ENCODE peak calls at places on chromosomes 12 and 14, in seven cellular contexts. W is sciatic nerve, K is cardiac fibroblast, Z is adrenal gland, Y is neural progenitor cell, F is cardiac muscle cell, L is GM12865. U is an unnamed sample.

GRCh38 chr12:8420506-8420905 is 35.3 kb upstream of the CLEC6A start:
- DNase-seq in F (no peak), Y (no peak), Z (no peak), K (no peak), W (no peak), L (no peak), U (no peak)

GRCh38 chr12:6200266-6201198 is at the start of gene CD9:
- DNase-seq in W (peak), K (no peak), Y (peak), L (no peak), F (peak), Z (peak), U (peak)

GRCh38 chr12:113062502-113063395 is 6.2 kb downstream of the DTX1 start:
- DNase-seq in Z (no peak), W (no peak), K (no peak), L (no peak), Y (peak), F (no peak), U (no peak)

GRCh38 chr14:73789996-73790581 is 61.5 kb upstream of the PTGR2 start:
- DNase-seq in F (no peak), W (peak), L (no peak), Y (no peak), K (peak), Z (peak), U (peak)

GRCh38 chr14:60968099-60968498 is 12.8 kb downstream of the TRMT5 start:
- DNase-seq in W (no peak), K (no peak), Z (no peak), L (no peak), Y (no peak), F (no peak), U (no peak)

GRCh38 chr14:87131879-87132278 is 861.1 kb downstream of the GALC start:
- DNase-seq in L (no peak), W (no peak), K (peak), Y (no peak), F (no peak), Z (no peak), U (no peak)

GRCh38 chr14:93949511-93950075 is 22.4 kb downstream of the FAM181A start:
- DNase-seq in Z (no peak), W (no peak), Y (no peak), K (no peak), L (no peak), F (no peak), U (no peak)

GRCh38 chr12:1305063-1305434 is 289.3 kb downstream of the FBXL14 start:
- DNase-seq in L (no peak), W (no peak), Z (no peak), F (no peak), Y (no peak), K (peak), U (no peak)

GRCh38 chr12:10354502-10354901 is 35.3 kb downstream of the KLRK1 start:
- DNase-seq in K (peak), Y (no peak), Z (no peak), L (no peak), F (no peak), W (no peak), U (peak)

GRCh38 chr12:92543359-92543758 is 159.4 kb upstream of the PLEKHG7 start:
- DNase-seq in F (peak), W (no peak), Z (no peak), K (no peak), Y (no peak), L (peak), U (no peak)

GRCh38 chr14:67819563-67820411 is at the start of gene RAD51B:
- DNase-seq in K (peak), Y (peak), F (peak), Z (peak), L (peak), W (peak), U (peak)

GRCh38 chr14:95185452-95186392 is 28.4 kb upstream of the DICER1 start:
- DNase-seq in Y (no peak), F (no peak), K (peak), Z (peak), L (peak), W (peak), U (peak)

GRCh38 chr12:46946137-46946536 is 120.3 kb upstream of the SLC38A4 start:
- DNase-seq in W (no peak), F (no peak), K (peak), L (no peak), Z (no peak), Y (no peak), U (no peak)

GRCh38 chr14:74583689-74584434 is 28.2 kb downstream of the LTBP2 start:
- DNase-seq in L (no peak), K (peak), W (no peak), Z (no peak), Y (no peak), F (no peak), U (no peak)

GRCh38 chr12:94429633-94430032 is 30.0 kb downstream of the CEP83 start:
- DNase-seq in L (peak), W (no peak), K (peak), Y (no peak), F (no peak), Z (no peak), U (no peak)

GRCh38 chr12:120006248-120006975 is 17.4 kb downstream of the BICDL1 start:
- DNase-seq in F (no peak), W (no peak), Z (no peak), K (no peak), Y (no peak), L (no peak), U (no peak)

GRCh38 chr12:6961695-6962284 is 8.7 kb downstream of the PHB2 start:
- DNase-seq in W (peak), L (peak), Z (peak), K (peak), F (peak), Y (peak), U (peak)

GRCh38 chr12:6090786-6091185 is 33.7 kb downstream of the VWF start:
- DNase-seq in F (no peak), Y (no peak), K (peak), W (peak), L (no peak), Z (no peak), U (no peak)

GRCh38 chr12:57226588-57227314 is 2.8 kb upstream of the SHMT2 start:
- DNase-seq in Z (no peak), W (no peak), Y (peak), L (no peak), K (no peak), F (no peak), U (no peak)

GRCh38 chr12:46964496-46965098 is 114.8 kb upstream of the PCED1B start:
- DNase-seq in F (peak), Y (peak), Z (peak), K (peak), L (no peak), W (no peak), U (no peak)

GRCh38 chr12:58067610-58068387 is 126.4 kb downstream of the ATP23 start:
- DNase-seq in L (no peak), Z (no peak), K (peak), Y (no peak), F (no peak), W (no peak), U (no peak)

U was measured in testis.